ENCODE peak calls at places on chromosomes 2 and 18, in five cellular contexts. Q, B, U, W and H are unnamed samples.

GRCh38 chr2:28906821-28907220 is 12.4 kb downstream of the WDR43 start:
- DNase-seq in W (no peak), B (no peak), U (no peak), Q (no peak), H (no peak)

GRCh38 chr2:200444530-200444929 is 65.3 kb downstream of the KCTD18 start:
- DNase-seq in B (no peak), U (no peak), Q (no peak), W (no peak), H (no peak)

GRCh38 chr2:26172866-26173595 is at the start of gene GAREM2:
- DNase-seq in Q (no peak), W (no peak), U (no peak), B (no peak), H (no peak)

GRCh38 chr2:121805767-121806145 is 50.3 kb downstream of the TSN start:
- DNase-seq in U (no peak), B (no peak), Q (no peak), W (no peak), H (no peak)

GRCh38 chr2:134278546-134278945 is 24.7 kb downstream of the MGAT5 start:
- DNase-seq in U (peak; percentile 43), W (no peak), B (no peak), Q (no peak), H (no peak)

GRCh38 chr2:62287895-62288589 is 92.1 kb downstream of the B3GNT2 start:
- DNase-seq in U (peak; percentile 74), W (peak; percentile 51), B (peak; percentile 62), Q (peak; percentile 80), H (peak; percentile 90)

GRCh38 chr2:197198890-197199289 is 111.7 kb downstream of the ANKRD44 start:
- DNase-seq in W (peak; percentile 70), U (no peak), Q (peak; percentile 47), B (no peak), H (no peak)

GRCh38 chr2:187403568-187404260 is 44.3 kb downstream of the CALCRL start:
- DNase-seq in W (peak; percentile 60), U (peak; percentile 55), Q (no peak), B (peak; percentile 65), H (no peak)

GRCh38 chr2:72925328-72925943 is 8.1 kb downstream of the EMX1 start:
- DNase-seq in B (no peak), Q (no peak), W (no peak), U (no peak), H (peak; percentile 76)

GRCh38 chr2:95531254-95531771 is 46.8 kb upstream of the TRIM43B start:
- DNase-seq in B (peak; percentile 6), W (no peak), Q (no peak), U (no peak), H (no peak)

GRCh38 chr18:54794819-54795218 is 33.5 kb upstream of the RAB27B start:
- DNase-seq in W (no peak), U (no peak), B (no peak), Q (no peak), H (no peak)

GRCh38 chr2:7725132-7725849 is 808.1 kb downstream of the RNF144A start:
- DNase-seq in U (peak; percentile 40), Q (no peak), B (peak; percentile 35), W (peak; percentile 20), H (no peak)

DNA sequence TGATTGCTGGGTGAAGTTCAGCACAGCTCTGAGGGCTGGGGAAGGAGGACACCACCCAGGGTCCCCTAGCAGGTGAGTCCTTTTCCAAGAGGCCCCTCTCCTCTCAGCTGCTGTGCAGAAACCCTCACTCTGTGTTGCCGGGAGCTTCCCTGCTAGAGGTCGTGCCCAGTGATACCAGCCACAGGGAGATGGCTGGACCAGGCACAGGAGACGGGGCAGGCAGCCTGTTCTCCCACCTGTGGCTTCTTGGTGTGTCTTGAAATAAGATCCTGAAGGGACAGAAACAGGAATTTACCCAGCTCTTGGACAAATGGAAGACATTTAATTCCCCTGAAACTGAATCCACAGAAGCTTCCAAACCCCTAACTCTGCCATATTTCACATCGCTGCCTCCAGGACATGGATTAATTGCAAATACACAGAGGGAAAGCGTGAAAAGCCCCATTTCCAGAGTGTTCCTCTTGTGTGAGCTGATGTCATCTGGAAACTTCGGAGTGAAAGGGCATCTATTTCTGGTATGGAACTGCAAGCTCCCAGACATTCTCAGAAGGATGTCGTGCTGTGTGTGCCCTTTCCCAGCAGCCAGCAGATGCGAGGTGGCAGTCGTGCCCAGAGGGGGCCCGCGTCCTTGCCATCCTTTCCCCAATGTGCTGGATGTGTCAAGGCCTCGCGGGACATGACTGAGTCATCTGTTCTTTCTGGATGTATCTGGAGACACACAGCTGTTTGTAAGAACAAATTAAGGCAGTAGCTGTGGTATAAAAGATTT is 177.7 kb downstream of the SEPTIN10 start:
- DNase-seq in U (peak; percentile 55), W (peak; percentile 26), B (peak; percentile 56), Q (peak; percentile 64), H (peak; percentile 96)
- TF ChIP-seq CTCF in U (no peak), W (no peak), B (no peak), Q (no peak), H (no peak)

DNA sequence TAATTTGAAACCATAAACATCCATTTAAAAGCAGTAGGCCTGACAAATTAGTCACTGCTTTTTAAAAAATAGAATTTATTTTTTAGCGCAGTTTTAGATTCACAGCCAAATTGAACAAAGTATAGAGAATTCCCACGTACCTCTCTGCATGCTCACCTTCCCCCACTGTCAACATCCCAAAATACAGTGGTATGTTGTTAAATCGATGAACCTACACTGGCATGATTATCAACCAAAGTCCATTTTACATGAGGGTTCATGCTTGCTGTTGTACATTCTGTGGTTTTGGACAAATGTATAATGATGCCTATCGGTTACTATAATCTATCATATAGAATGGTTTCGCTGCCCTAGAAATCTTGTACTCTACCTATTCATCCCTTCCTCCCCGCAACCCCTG is 5.6 kb upstream of the ELOA2 start:
- DNase-seq in W (no peak), B (no peak), Q (no peak), U (no peak), H (no peak)
- TF ChIP-seq CTCF in W (no peak), B (no peak), Q (no peak), U (no peak), H (no peak)

DNA sequence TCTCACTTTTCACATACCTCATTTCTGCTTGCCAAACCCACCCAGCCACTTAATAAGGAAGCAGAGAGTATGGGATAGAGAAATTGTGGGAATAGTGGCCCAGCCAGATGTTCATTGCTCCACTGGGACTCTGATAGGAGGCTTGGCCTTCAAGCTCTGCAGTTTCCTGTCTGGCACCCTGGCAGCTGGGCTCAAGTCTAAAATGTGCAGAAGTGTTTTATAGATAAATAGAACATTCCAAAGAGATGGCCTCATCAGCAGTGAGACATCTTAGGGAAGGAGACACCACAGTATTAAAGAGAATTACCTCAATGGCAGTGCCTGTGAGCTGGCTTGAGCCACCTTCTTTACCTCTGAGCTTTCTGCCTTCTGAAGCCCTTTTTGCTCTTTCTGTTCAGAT is 24.7 kb downstream of the COPS7B start:
- DNase-seq in Q (no peak), W (peak; percentile 73), B (peak; percentile 71), U (peak; percentile 82), H (no peak)
- TF ChIP-seq CTCF in Q (no peak), W (no peak), B (no peak), U (no peak), H (no peak)

GRCh38 chr2:212289301-212289700 is 249.3 kb downstream of the ERBB4 start:
- DNase-seq in W (no peak), B (no peak), Q (no peak), U (no peak), H (no peak)
- TF ChIP-seq CTCF in W (no peak), B (no peak), Q (no peak), U (no peak), H (no peak)

DNA sequence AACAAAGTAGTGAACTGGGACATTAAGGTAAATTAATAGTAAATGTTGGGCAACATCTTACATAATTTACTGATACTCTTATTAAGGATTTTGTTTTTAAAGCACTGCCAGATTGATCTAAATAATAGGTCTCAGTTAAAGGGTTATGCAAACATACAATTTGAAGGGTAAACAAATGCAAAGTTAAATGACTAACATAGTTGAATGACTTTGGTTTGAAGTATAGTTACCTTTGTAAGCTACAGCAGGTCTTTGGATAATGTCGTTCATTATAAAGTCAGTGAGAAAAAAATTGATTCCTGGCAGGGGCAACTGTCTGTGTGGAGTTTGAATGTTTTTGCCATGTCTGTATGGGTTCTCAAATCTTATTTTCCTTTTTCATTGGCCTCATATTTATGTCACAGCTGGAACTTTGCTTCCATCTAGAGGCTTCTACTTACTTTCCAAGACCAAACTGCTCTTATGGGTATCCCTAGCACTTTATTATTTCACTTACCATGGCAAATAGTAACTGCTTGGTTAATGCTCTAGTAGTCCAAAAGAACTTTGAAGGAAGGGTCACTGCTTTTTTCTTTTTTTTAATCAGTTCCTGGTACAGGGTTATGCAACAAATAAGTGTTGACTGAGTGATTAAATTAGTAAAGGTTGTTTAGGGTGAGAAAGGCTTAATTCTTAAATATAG is 107.8 kb downstream of the NBEAL1 start:
- DNase-seq in W (peak; percentile 40), Q (no peak), U (no peak), B (peak; percentile 33), H (no peak)
- TF ChIP-seq CTCF in W (no peak), Q (peak; percentile 25), U (no peak), B (no peak), H (peak; percentile 48)